ENCODE peak calls at places on chromosomes 13 and 19, in five cellular contexts. One of them, this sample, is unnamed.

GRCh38 chr13:32695602-32696250 is 109.5 kb downstream of the PDS5B start:
- DNase-seq in choroid plexus epithelial cell: peak
- DNase-seq in NCI-H524: no peak
- DNase-seq in mesothelial cell of epicardium: no peak
- DNase-seq in frontal cortex: no peak
- DNase-seq in this sample: no peak

GRCh38 chr19:47430041-47430802 is 10.9 kb upstream of the MEIS3 start:
- DNase-seq in choroid plexus epithelial cell: peak
- DNase-seq in NCI-H524: no peak
- DNase-seq in mesothelial cell of epicardium: no peak
- DNase-seq in frontal cortex: no peak
- DNase-seq in this sample: no peak

GRCh38 chr13:39455534-39456175 is 147.3 kb downstream of the LHFPL6 start:
- DNase-seq in choroid plexus epithelial cell: peak
- DNase-seq in NCI-H524: no peak
- DNase-seq in mesothelial cell of epicardium: no peak
- DNase-seq in frontal cortex: no peak
- DNase-seq in this sample: no peak

GRCh38 chr19:58252102-58252685 is 23.5 kb downstream of the ZNF544 start:
- DNase-seq in choroid plexus epithelial cell: no peak
- DNase-seq in NCI-H524: no peak
- DNase-seq in mesothelial cell of epicardium: no peak
- DNase-seq in frontal cortex: no peak
- DNase-seq in this sample: no peak

GRCh38 chr13:59835569-59835968 is 328.2 kb downstream of the DIAPH3 start:
- DNase-seq in choroid plexus epithelial cell: no peak
- DNase-seq in NCI-H524: no peak
- DNase-seq in mesothelial cell of epicardium: no peak
- DNase-seq in frontal cortex: no peak
- DNase-seq in this sample: no peak

GRCh38 chr13:48593551-48593950 is 60.2 kb upstream of the CYSLTR2 start:
- DNase-seq in choroid plexus epithelial cell: no peak
- DNase-seq in NCI-H524: no peak
- DNase-seq in mesothelial cell of epicardium: no peak
- DNase-seq in frontal cortex: no peak
- DNase-seq in this sample: no peak

GRCh38 chr13:50344717-50345116 is 329.5 kb downstream of the KCNRG start:
- DNase-seq in choroid plexus epithelial cell: no peak
- DNase-seq in NCI-H524: no peak
- DNase-seq in mesothelial cell of epicardium: no peak
- DNase-seq in frontal cortex: no peak
- DNase-seq in this sample: no peak

GRCh38 chr13:30159446-30159839 is 147.9 kb downstream of the KATNAL1 start:
- DNase-seq in choroid plexus epithelial cell: peak
- DNase-seq in NCI-H524: no peak
- DNase-seq in mesothelial cell of epicardium: no peak
- DNase-seq in frontal cortex: no peak
- DNase-seq in this sample: no peak

GRCh38 chr13:24104723-24105122 is 55.8 kb upstream of the SPATA13 start:
- DNase-seq in choroid plexus epithelial cell: no peak
- DNase-seq in NCI-H524: no peak
- DNase-seq in mesothelial cell of epicardium: no peak
- DNase-seq in frontal cortex: no peak
- DNase-seq in this sample: no peak

GRCh38 chr19:41226053-41226873 is 7.2 kb downstream of the AXL start:
- DNase-seq in choroid plexus epithelial cell: peak
- DNase-seq in NCI-H524: no peak
- DNase-seq in mesothelial cell of epicardium: peak
- DNase-seq in frontal cortex: peak
- DNase-seq in this sample: peak

GRCh38 chr13:92716749-92717148 is 509.9 kb upstream of the GPC6 start:
- DNase-seq in choroid plexus epithelial cell: peak
- DNase-seq in NCI-H524: no peak
- DNase-seq in mesothelial cell of epicardium: no peak
- DNase-seq in frontal cortex: no peak
- DNase-seq in this sample: no peak

GRCh38 chr19:28553005-28553404 is 659.9 kb downstream of the UQCRFS1 start:
- DNase-seq in choroid plexus epithelial cell: no peak
- DNase-seq in NCI-H524: no peak
- DNase-seq in mesothelial cell of epicardium: no peak
- DNase-seq in frontal cortex: no peak
- DNase-seq in this sample: no peak

GRCh38 chr19:14135985-14136508 is 342 bp downstream of the ASF1B start:
- DNase-seq in choroid plexus epithelial cell: no peak
- DNase-seq in NCI-H524: no peak
- DNase-seq in mesothelial cell of epicardium: no peak
- DNase-seq in frontal cortex: no peak
- DNase-seq in this sample: no peak

GRCh38 chr13:49388256-49388655 is 55.6 kb downstream of the CAB39L start:
- DNase-seq in choroid plexus epithelial cell: peak
- DNase-seq in NCI-H524: no peak
- DNase-seq in mesothelial cell of epicardium: no peak
- DNase-seq in frontal cortex: no peak
- DNase-seq in this sample: no peak

GRCh38 chr13:76730220-76730619 is 156.0 kb downstream of the KCTD12 start:
- DNase-seq in choroid plexus epithelial cell: no peak
- DNase-seq in NCI-H524: no peak
- DNase-seq in mesothelial cell of epicardium: no peak
- DNase-seq in frontal cortex: no peak
- DNase-seq in this sample: no peak

GRCh38 chr19:6241680-6242079 is 38.1 kb downstream of the MLLT1 start:
- DNase-seq in choroid plexus epithelial cell: no peak
- DNase-seq in NCI-H524: peak
- DNase-seq in mesothelial cell of epicardium: no peak
- DNase-seq in frontal cortex: peak
- DNase-seq in this sample: peak

GRCh38 chr19:57105976-57106610 is 13.7 kb upstream of the USP29 start:
- DNase-seq in choroid plexus epithelial cell: no peak
- DNase-seq in NCI-H524: no peak
- DNase-seq in mesothelial cell of epicardium: no peak
- DNase-seq in frontal cortex: no peak
- DNase-seq in this sample: no peak

GRCh38 chr19:28555317-28555716 is 657.6 kb downstream of the UQCRFS1 start:
- DNase-seq in choroid plexus epithelial cell: no peak
- DNase-seq in NCI-H524: no peak
- DNase-seq in mesothelial cell of epicardium: no peak
- DNase-seq in frontal cortex: no peak
- DNase-seq in this sample: no peak

GRCh38 chr19:28596561-28597071 is 616.3 kb downstream of the UQCRFS1 start:
- DNase-seq in choroid plexus epithelial cell: no peak
- DNase-seq in NCI-H524: no peak
- DNase-seq in mesothelial cell of epicardium: no peak
- DNase-seq in frontal cortex: no peak
- DNase-seq in this sample: no peak

GRCh38 chr19:50290775-50291174 is 38.4 kb downstream of the KCNC3 start:
- DNase-seq in choroid plexus epithelial cell: no peak
- DNase-seq in NCI-H524: no peak
- DNase-seq in mesothelial cell of epicardium: no peak
- DNase-seq in frontal cortex: no peak
- DNase-seq in this sample: no peak

GRCh38 chr13:43146400-43146799 is 123.0 kb downstream of the DNAJC15 start:
- DNase-seq in choroid plexus epithelial cell: no peak
- DNase-seq in NCI-H524: no peak
- DNase-seq in mesothelial cell of epicardium: no peak
- DNase-seq in frontal cortex: no peak
- DNase-seq in this sample: no peak